ENCODE peak calls at places on chromosome 3, in five cellular contexts. X is neuronal stem cell, E is WERI-Rb-1, Q is left lung, P is colonic mucosa. N is an unnamed sample. For H3K27me3, the result is how much of the 10 kb centered on the place peaks cover.

GRCh38 chr3:172524611-172525010 is 1.4 kb upstream of the TNFSF10 start:
- DNase-seq in E (no peak), Q (no peak), P (no peak), X (no peak), N (no peak)

GRCh38 chr3:101362408-101362807 is 42.0 kb upstream of the IMPG2 start:
- DNase-seq in P (no peak), E (no peak), X (no peak), Q (no peak), N (no peak)

GRCh38 chr3:54240319-54240718 is 118.0 kb downstream of the CACNA2D3 start:
- DNase-seq in P (no peak), Q (no peak), X (no peak), E (no peak), N (no peak)

GRCh38 chr3:140006331-140006730 is 71.3 kb downstream of the CLSTN2 start:
- DNase-seq in P (no peak), Q (no peak), X (no peak), E (peak), N (no peak)

GRCh38 chr3:155385896-155386295 is 92.4 kb upstream of the STRIT1 start:
- DNase-seq in Q (no peak), X (no peak), P (no peak), E (no peak), N (no peak)

GRCh38 chr3:196992461-196993065 is 23.9 kb upstream of the PIGZ start:
- DNase-seq in Q (no peak), X (no peak), P (no peak), E (no peak), N (no peak)

GRCh38 chr3:185789134-185789533 is 35.7 kb downstream of the IGF2BP2 start:
- DNase-seq in P (no peak), Q (no peak), X (no peak), E (no peak), N (no peak)

GRCh38 chr3:45612918-45613602 is 18.5 kb downstream of the LIMD1 start:
- DNase-seq in Q (no peak), E (no peak), P (no peak), X (no peak), N (no peak)

GRCh38 chr3:90011136-90011535 is 903.7 kb downstream of the EPHA3 start:
- DNase-seq in X (no peak), Q (no peak), E (no peak), P (no peak), N (no peak)

GRCh38 chr3:36729204-36730056 is 34.9 kb downstream of the DCLK3 start:
- DNase-seq in X (peak), E (no peak), Q (no peak), P (no peak), N (no peak)

GRCh38 chr3:135760581-135760980 is 204.9 kb upstream of the PPP2R3A start:
- DNase-seq in X (no peak), P (no peak), Q (no peak), E (no peak), N (no peak)

GRCh38 chr3:143810866-143811265 is 37.4 kb downstream of the SLC9A9 start:
- DNase-seq in X (no peak), E (no peak), P (no peak), Q (no peak), N (no peak)

GRCh38 chr3:107227091-107227490 is 150.1 kb upstream of the CCDC54 start:
- DNase-seq in X (no peak), Q (no peak), P (no peak), E (no peak), N (no peak)

GRCh38 chr3:185864767-185865166 is 39.9 kb upstream of the IGF2BP2 start:
- DNase-seq in Q (no peak), P (no peak), E (no peak), X (no peak), N (no peak)

GRCh38 chr3:58640700-58641372 is 25.7 kb downstream of the FAM3D start:
- DNase-seq in Q (peak), X (peak), E (peak), P (peak), N (no peak)

GRCh38 chr3:130316164-130316563 is 29.3 kb upstream of the COL6A5 start:
- DNase-seq in Q (no peak), P (peak), X (no peak), E (no peak), N (no peak)

GRCh38 chr3:190855151-190855550 is 7.3 kb downstream of the GMNC start:
- DNase-seq in X (no peak), E (no peak), P (no peak), Q (no peak), N (no peak)

GRCh38 chr3:104711435-104711834 is 655.3 kb upstream of the ALCAM start:
- DNase-seq in E (no peak), Q (no peak), X (no peak), P (no peak), N (no peak)

GRCh38 chr3:171044828-171045793 is 18.6 kb upstream of the SLC2A2 start:
- DNase-seq in Q (no peak), P (no peak), X (no peak), E (no peak), N (no peak)

GRCh38 chr3:17678116-17678741 is 64.2 kb downstream of the TBC1D5 start:
- DNase-seq in X (no peak), E (no peak), P (no peak), Q (no peak), N (no peak)

GRCh38 chr3:106030620-106030945 is 161.8 kb upstream of the CBLB start:
- DNase-seq in E (no peak), Q (no peak), P (no peak), X (no peak), N (no peak)

GRCh38 chr3:180116658-180117057 is 79.9 kb upstream of the PEX5L start:
- DNase-seq in Q (no peak), P (no peak), E (no peak), X (no peak), N (no peak)

GRCh38 chr3:120448707-120449650 is 1.8 kb downstream of the FSTL1 start:
- DNase-seq in X (no peak), E (no peak), Q (no peak), P (no peak), N (no peak)

GRCh38 chr3:150278843-150279341 is 129.2 kb upstream of the TSC22D2 start:
- DNase-seq in Q (no peak), X (no peak), E (no peak), P (peak), N (no peak)

GRCh38 chr3:178393833-178394232 is 142.4 kb upstream of the KCNMB2 start:
- DNase-seq in E (no peak), P (no peak), X (no peak), Q (no peak), N (no peak)

GRCh38 chr3:112930771-112931170 is 44.1 kb downstream of the CD200R1 start:
- DNase-seq in E (no peak), Q (no peak), P (no peak), X (no peak), N (no peak)

GRCh38 chr3:181752202-181752671 is 40.5 kb downstream of the SOX2 start:
- DNase-seq in E (no peak), P (no peak), Q (no peak), X (no peak), N (no peak)

GRCh38 chr3:129560931-129561594 is 18.1 kb downstream of the H1-8 start:
- DNase-seq in P (peak), E (peak), Q (peak), X (no peak), N (peak)

GRCh38 chr3:39707314-39707909 is 102.0 kb upstream of the MYRIP start:
- DNase-seq in Q (no peak), X (peak), E (no peak), P (no peak), N (no peak)

GRCh38 chr3:37491343-37491742 is 317.0 kb upstream of the LRRFIP2 start:
- DNase-seq in E (no peak), P (no peak), Q (no peak), X (no peak), N (no peak)

GRCh38 chr3:42608586-42608985 is 8.1 kb downstream of the NKTR start:
- DNase-seq in X (no peak), E (no peak), Q (no peak), P (peak), N (no peak)

GRCh38 chr3:174417568-174417967 is 441.6 kb upstream of the NAALADL2 start:
- DNase-seq in P (no peak), X (no peak), E (no peak), Q (no peak), N (no peak)
- H3K27me3 ChIP-seq in P (under half), X (under half), E (under half), Q (under half), N (under half)

GRCh38 chr3:123310741-123311140 is 109.0 kb downstream of the SEC22A start:
- DNase-seq in Q (no peak), P (no peak), E (no peak), X (no peak), N (no peak)
- H3K27me3 ChIP-seq in Q (under half), P (under half), E (under half), X (under half), N (under half)

GRCh38 chr3:134655706-134656105 is 4.9 kb upstream of the KY start:
- DNase-seq in P (no peak), E (no peak), Q (no peak), X (no peak), N (no peak)

GRCh38 chr3:134652409-134652831 is 1.6 kb upstream of the KY start:
- DNase-seq in P (no peak), Q (no peak), X (no peak), E (no peak), N (no peak)

GRCh38 chr3:134656211-134656800 is 5.5 kb upstream of the KY start:
- DNase-seq in Q (no peak), E (no peak), X (no peak), P (no peak), N (no peak)

GRCh38 chr3:134652886-134653630 is 2.2 kb upstream of the KY start:
- DNase-seq in X (no peak), E (no peak), Q (no peak), P (no peak), N (no peak)

DNA sequence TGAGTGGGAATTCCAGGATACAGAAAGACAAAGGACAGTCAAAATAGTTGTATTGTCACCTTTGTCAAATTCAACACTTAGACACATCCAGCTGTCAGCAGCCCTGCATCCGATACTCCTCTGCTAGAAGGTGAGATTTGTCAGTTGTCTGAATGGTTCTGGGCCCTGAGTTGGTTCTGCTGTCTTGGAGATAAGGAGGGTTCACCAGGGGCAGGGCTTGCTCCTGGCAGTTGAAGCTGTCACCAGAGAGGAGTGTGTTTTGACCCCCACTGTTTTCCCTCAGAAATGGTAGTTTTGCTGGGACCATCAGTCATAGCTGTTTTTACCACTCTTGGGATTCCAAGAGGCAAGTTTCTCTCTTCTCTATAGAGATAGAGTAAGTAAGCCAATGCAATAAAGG is 3.2 kb upstream of the KY start:
- DNase-seq in P (no peak), Q (no peak), X (no peak), E (no peak), N (no peak)
- H3K27me3 ChIP-seq in P (under half), Q (under half), X (under half), E (under half), N (under half)

GRCh38 chr3:194247350-194247740 is 103.8 kb downstream of the CPN2 start:
- DNase-seq in P (no peak), Q (no peak), X (no peak), E (no peak), N (no peak)

GRCh38 chr3:194250104-194251002 is 100.8 kb downstream of the CPN2 start:
- DNase-seq in Q (peak), P (peak), X (no peak), E (no peak), N (no peak)

GRCh38 chr3:194251461-194251860 is 99.7 kb downstream of the CPN2 start:
- DNase-seq in Q (no peak), P (no peak), X (no peak), E (no peak), N (no peak)

GRCh38 chr3:194251007-194251406 is 100.1 kb downstream of the CPN2 start:
- DNase-seq in Q (no peak), X (no peak), P (no peak), E (no peak), N (no peak)

GRCh38 chr3:194249323-194250103 is 101.6 kb downstream of the CPN2 start:
- DNase-seq in E (no peak), Q (peak), X (no peak), P (no peak), N (no peak)
- H3K27me3 ChIP-seq in E (under half), Q (under half), X (under half), P (under half), N (under half)

GRCh38 chr3:23114479-23114878 is 88.6 kb upstream of the UBE2E2 start:
- DNase-seq in X (no peak), P (no peak), E (no peak), Q (no peak), N (no peak)

GRCh38 chr3:23115171-23115877 is 87.8 kb upstream of the UBE2E2 start:
- DNase-seq in E (no peak), X (no peak), P (no peak), Q (no peak), N (no peak)

GRCh38 chr3:23112491-23112890 is 90.6 kb upstream of the UBE2E2 start:
- DNase-seq in P (peak), Q (no peak), X (no peak), E (no peak), N (no peak)

GRCh38 chr3:23111799-23112198 is 91.3 kb upstream of the UBE2E2 start:
- DNase-seq in P (no peak), E (no peak), Q (no peak), X (no peak), N (no peak)

DNA sequence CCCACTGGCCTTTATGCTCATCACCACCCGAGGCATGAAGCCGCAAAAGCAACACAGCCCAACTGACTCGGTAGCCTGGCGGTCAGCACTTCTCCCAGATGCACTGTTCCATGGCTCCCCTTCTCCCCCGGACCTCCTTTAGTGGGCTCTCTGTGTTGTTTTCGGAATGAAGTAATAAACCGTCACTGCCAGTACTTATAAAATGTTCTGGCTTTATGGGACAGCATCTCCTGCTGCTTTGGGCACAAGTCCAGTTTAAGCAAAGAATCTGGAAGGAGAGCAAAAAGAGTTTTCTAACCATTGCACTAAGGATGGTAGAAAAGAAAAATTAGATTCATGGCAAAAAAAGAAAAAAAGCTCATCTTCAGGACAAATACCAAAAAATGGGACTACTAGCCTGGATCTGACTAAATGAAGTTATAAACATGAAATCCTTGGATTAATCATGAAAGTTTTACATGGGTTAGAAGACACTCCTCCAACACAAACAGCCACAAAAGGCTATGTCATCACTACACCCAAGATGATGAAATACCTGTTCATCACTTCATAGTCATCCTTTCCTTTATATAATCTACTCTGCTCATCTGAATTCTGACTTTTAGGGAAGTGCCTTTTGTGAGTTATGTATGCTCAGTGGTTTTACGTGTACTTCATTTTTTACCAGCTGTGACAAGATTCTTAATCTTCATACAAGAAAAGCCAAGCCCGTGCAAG is 89.5 kb upstream of the UBE2E2 start:
- DNase-seq in Q (no peak), P (no peak), E (no peak), X (no peak), N (no peak)
- H3K27me3 ChIP-seq in Q (under half), P (under half), E (under half), X (under half), N (under half)

GRCh38 chr3:132034097-132034485 is 723 bp downstream of the CPNE4 start:
- DNase-seq in P (no peak), Q (no peak), E (peak), X (no peak), N (no peak)

GRCh38 chr3:132034486-132035464 is at the start of gene CPNE4:
- DNase-seq in Q (peak), E (peak), P (peak), X (peak), N (no peak)

GRCh38 chr3:132029182-132029902 is 5.5 kb downstream of the CPNE4 start:
- DNase-seq in Q (peak), E (peak), X (peak), P (peak), N (no peak)

GRCh38 chr3:132033471-132033870 is 1.3 kb downstream of the CPNE4 start:
- DNase-seq in P (no peak), E (no peak), Q (no peak), X (no peak), N (no peak)

DNA sequence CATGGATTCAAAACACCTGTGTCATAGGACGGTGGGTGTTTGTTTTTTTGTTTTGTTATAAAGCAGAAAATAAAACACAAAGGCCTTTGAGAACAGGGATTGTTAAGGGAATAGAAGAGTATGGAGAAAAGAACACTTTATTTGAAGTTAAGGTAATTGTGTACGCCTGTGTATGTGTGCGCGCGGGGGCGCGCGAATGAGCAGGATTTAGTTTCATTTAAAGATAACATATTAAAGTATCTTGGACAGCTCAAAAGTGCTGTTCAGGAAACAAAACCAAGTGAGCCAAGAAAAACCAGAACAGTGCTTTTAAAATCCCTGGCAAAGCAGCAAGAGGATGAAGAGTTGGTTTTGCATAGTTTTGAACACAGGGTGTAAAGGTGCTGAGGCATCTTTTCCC is 1.9 kb downstream of the CPNE4 start:
- DNase-seq in P (no peak), X (no peak), Q (peak), E (no peak), N (no peak)
- H3K27me3 ChIP-seq in P (under half), X (under half), Q (under half), E (under half), N (half or more)